ENCODE peak calls at places on chromosomes 4 and X, in seven cellular contexts. N, A, E, C, J, Y and O are unnamed samples.

GRCh38 chr4:404006-404405 is 66.4 kb downstream of the ZNF141 start:
- DNase-seq in N (no peak), A (no peak), E (no peak), C (no peak), J (no peak), Y (no peak), O (no peak)

GRCh38 chr4:149465941-149466340 is 349.7 kb downstream of the IQCM start:
- DNase-seq in N (no peak), A (no peak), E (peak), C (no peak), J (no peak), Y (no peak), O (peak)

GRCh38 chrX:109270580-109271484 is 211.1 kb downstream of the GUCY2F start:
- DNase-seq in N (no peak), A (no peak), E (peak), C (peak), J (peak), Y (peak), O (peak)

GRCh38 chrX:147884958-147885357 is 26.8 kb upstream of the FMR1 start:
- DNase-seq in N (no peak), A (no peak), E (peak), C (no peak), J (peak), Y (no peak), O (no peak)

GRCh38 chr4:185318679-185319078 is 77.0 kb downstream of the LRP2BP start:
- DNase-seq in N (no peak), A (no peak), E (peak), C (no peak), J (no peak), Y (no peak), O (no peak)

GRCh38 chr4:48133668-48134444 is at the start of gene TXK:
- DNase-seq in N (no peak), A (no peak), E (no peak), C (no peak), J (no peak), Y (no peak), O (no peak)

GRCh38 chrX:117196481-117196880 is 733.7 kb upstream of the CT83 start:
- DNase-seq in N (no peak), A (no peak), E (no peak), C (no peak), J (no peak), Y (no peak), O (no peak)

GRCh38 chrX:51144828-51145442 is 187.7 kb upstream of the NUDT10 start:
- DNase-seq in N (peak), A (no peak), E (peak), C (no peak), J (peak), Y (peak), O (peak)

GRCh38 chr4:108115168-108115526 is 53.6 kb downstream of the LEF1 start:
- DNase-seq in N (no peak), A (no peak), E (no peak), C (no peak), J (no peak), Y (no peak), O (no peak)

GRCh38 chr4:110712486-110712885 is 89.6 kb upstream of the PITX2 start:
- DNase-seq in N (no peak), A (no peak), E (no peak), C (no peak), J (no peak), Y (no peak), O (no peak)

GRCh38 chrX:130287071-130287770 is 18.5 kb upstream of the ZNF280C start:
- DNase-seq in N (no peak), A (no peak), E (no peak), C (no peak), J (no peak), Y (no peak), O (no peak)

GRCh38 chrX:9919632-9920172 is 47.5 kb upstream of the CLDN34 start:
- DNase-seq in N (no peak), A (no peak), E (no peak), C (no peak), J (no peak), Y (no peak), O (no peak)

GRCh38 chr4:60746172-60746571 is 454.0 kb upstream of the ADGRL3 start:
- DNase-seq in N (no peak), A (no peak), E (no peak), C (no peak), J (no peak), Y (no peak), O (no peak)

GRCh38 chrX:85084770-85085393 is 81.2 kb downstream of the APOOL start:
- DNase-seq in N (peak), A (no peak), E (peak), C (no peak), J (peak), Y (peak), O (peak)

GRCh38 chr4:78560296-78560963 is 8.9 kb downstream of the ANXA3 start:
- DNase-seq in N (no peak), A (no peak), E (peak), C (no peak), J (peak), Y (no peak), O (peak)

GRCh38 chr4:21879187-21879586 is 69.4 kb downstream of the KCNIP4 start:
- DNase-seq in N (no peak), A (no peak), E (peak), C (no peak), J (no peak), Y (no peak), O (peak)

GRCh38 chr4:170242471-170242870 is 152.7 kb upstream of the AADAT start:
- DNase-seq in N (no peak), A (no peak), E (no peak), C (no peak), J (no peak), Y (no peak), O (no peak)

GRCh38 chrX:153981771-153982533 is 9.4 kb downstream of the TMEM187 start:
- DNase-seq in N (no peak), A (peak), E (no peak), C (no peak), J (no peak), Y (no peak), O (no peak)

GRCh38 chr4:129328176-129328575 is 232.2 kb downstream of the C4orf33 start:
- DNase-seq in N (no peak), A (no peak), E (no peak), C (no peak), J (no peak), Y (no peak), O (no peak)

GRCh38 chr4:151792525-151792924 is 31.7 kb upstream of the GATB start:
- DNase-seq in N (no peak), A (no peak), E (no peak), C (no peak), J (no peak), Y (no peak), O (no peak)

GRCh38 chr4:16187455-16187854 is 38.8 kb downstream of the TAPT1 start:
- DNase-seq in N (no peak), A (no peak), E (no peak), C (no peak), J (no peak), Y (no peak), O (no peak)

GRCh38 chrX:39627257-39627656 is 470.5 kb downstream of the BCOR start:
- DNase-seq in N (no peak), A (no peak), E (no peak), C (no peak), J (no peak), Y (no peak), O (no peak)

GRCh38 chr4:78293348-78293747 is 236.2 kb downstream of the FRAS1 start:
- DNase-seq in N (no peak), A (no peak), E (peak), C (no peak), J (no peak), Y (no peak), O (no peak)